ENCODE peak calls at places on chromosomes 13 and 19, in four cellular contexts. M, Q, G and Y are unnamed samples.

GRCh38 chr13:36133950-36134349 is 2.8 kb upstream of the DCLK1 start:
- DNase-seq in M (no peak), Q (no peak), G (no peak), Y (no peak)

GRCh38 chr13:33459702-33460101 is 174.1 kb upstream of the STARD13 start:
- DNase-seq in M (no peak), Q (no peak), G (no peak), Y (no peak)

GRCh38 chr13:114151565-114152284 is 19.3 kb upstream of the RASA3 start:
- DNase-seq in M (no peak), Q (no peak), G (no peak), Y (no peak)

GRCh38 chr13:72473321-72473720 is 254.1 kb downstream of the MZT1 start:
- DNase-seq in M (no peak), Q (no peak), G (no peak), Y (no peak)

GRCh38 chr19:8367327-8368001 is 3.5 kb downstream of the ANGPTL4 start:
- DNase-seq in M (peak), Q (peak), G (peak), Y (peak)

GRCh38 chr19:22257916-22258315 is 28.3 kb upstream of the ZNF729 start:
- DNase-seq in M (no peak), Q (no peak), G (no peak), Y (no peak)

GRCh38 chr13:19960673-19961015 is 2.1 kb downstream of the ZMYM2 start:
- DNase-seq in M (no peak), Q (no peak), G (no peak), Y (no peak)

GRCh38 chr19:51462276-51462675 is 4.0 kb upstream of the SIGLEC8 start:
- DNase-seq in M (no peak), Q (no peak), G (no peak), Y (no peak)

GRCh38 chr13:99280166-99280565 is 22.0 kb upstream of the GPR18 start:
- DNase-seq in M (no peak), Q (no peak), G (no peak), Y (no peak)

GRCh38 chr19:22052644-22053013 is 345 bp downstream of the ZNF257 start:
- DNase-seq in M (no peak), Q (no peak), G (no peak), Y (no peak)

GRCh38 chr13:45167611-45168554 is 33.0 kb downstream of the KCTD4 start:
- DNase-seq in M (no peak), Q (no peak), G (no peak), Y (peak)

DNA sequence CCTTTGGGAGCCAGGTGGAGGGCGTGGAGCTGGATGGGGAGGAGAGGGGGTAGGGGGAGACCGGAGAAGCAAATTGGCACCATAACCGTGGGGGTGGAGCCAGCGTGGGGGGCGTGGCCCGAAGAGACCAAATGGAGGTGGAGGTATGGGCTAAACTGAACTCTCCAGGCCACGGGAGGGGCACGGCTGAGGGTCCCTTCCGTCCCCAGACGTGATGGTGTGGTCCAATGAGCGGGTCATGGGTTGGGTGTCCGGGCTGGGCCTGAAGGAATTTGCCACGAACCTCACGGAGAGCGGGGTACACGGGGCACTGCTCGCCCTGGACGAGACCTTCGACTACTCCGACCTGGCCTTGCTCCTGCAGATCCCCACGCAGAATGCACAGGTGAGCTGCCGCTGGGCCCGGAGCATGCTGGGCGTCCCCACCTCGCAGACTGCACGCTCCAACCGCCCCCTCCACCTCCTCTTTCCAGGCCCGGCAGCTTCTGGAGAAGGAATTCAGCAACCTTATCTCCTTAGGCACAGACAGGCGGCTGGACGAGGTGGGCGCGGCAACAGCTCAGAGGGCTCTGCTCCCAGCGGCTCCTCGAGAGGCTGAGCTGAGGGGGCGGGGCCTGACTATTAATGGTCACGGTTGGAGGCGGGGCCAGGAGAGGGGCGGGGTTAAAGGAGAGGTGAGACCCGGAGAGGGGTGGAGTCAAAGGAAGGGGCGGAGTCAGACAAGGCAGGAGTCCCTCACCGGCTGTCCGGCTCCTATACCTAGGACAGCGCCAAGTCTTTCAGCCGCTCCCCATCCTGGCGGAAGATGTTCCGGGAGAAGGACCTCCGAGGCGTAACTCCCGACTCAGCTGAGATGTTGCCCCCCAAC is 6.2 kb downstream of the HRC start:
- DNase-seq in M (peak), Q (peak), G (peak), Y (peak)
- H3K27ac ChIP-seq in M (peak), Q (no peak), G (no peak), Y (peak)

GRCh38 chr19:33263325-33264023 is 37.8 kb upstream of the SLC7A10 start:
- DNase-seq in M (no peak), Q (no peak), G (no peak), Y (no peak)
- H4K5ac ChIP-seq in M (no peak), Q (no peak), G (no peak), Y (no peak)

GRCh38 chr19:30219682-30220081 is 152.5 kb upstream of the ZNF536 start:
- DNase-seq in M (no peak), Q (no peak), G (no peak), Y (no peak)
- H3K27ac ChIP-seq in M (no peak), Q (no peak), G (no peak), Y (no peak)

DNA sequence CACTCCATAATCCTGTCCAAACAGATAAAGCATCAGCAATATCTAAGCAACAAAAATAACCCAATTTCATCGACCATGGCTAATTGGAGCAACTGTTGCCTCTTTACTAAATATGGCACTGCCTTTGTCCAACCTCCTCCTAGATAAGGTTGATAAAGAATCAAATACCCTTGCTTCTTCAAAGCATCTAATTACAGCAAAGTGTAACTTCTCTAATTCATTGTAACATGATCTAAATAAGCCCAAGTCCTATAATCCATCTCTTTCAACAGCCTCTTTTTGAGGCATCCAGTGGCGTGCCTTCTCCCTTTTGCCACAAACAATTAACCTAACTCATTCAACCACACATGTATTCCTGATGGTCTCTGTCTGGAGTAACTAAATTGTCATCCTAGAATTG is 81.7 kb upstream of the KLHL1 start:
- DNase-seq in M (no peak), Q (no peak), G (no peak), Y (no peak)
- H4K5ac ChIP-seq in M (no peak), Q (no peak), G (no peak), Y (no peak)

DNA sequence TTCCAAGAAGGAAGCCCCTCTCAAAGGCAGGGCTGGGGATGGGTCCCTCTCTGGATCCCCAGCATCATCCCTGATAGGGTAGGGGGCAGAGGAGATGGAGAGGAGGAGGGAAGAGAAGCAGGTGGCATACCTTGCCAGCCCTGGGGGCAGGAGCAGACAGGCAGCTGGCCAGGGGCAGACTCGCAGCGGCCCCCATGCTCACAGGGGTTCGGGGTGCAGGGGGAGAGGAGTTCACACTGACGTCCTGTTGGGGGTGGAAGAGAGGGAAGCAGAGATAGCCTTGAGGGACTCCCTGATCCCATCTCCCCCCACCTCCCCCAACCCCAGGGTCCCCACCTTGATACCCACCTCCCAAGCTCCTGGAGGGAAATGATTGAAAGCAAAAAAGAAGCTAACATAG is 16.0 kb downstream of the NOTCH3 start:
- DNase-seq in M (no peak), Q (no peak), G (no peak), Y (no peak)
- H3K27ac ChIP-seq in M (no peak), Q (no peak), G (no peak), Y (no peak)

GRCh38 chr19:28303502-28303901 is 909.4 kb downstream of the UQCRFS1 start:
- DNase-seq in M (no peak), Q (no peak), G (no peak), Y (peak)

GRCh38 chr19:28297036-28297435 is 915.9 kb downstream of the UQCRFS1 start:
- DNase-seq in M (no peak), Q (no peak), G (no peak), Y (no peak)

GRCh38 chr19:28296506-28296905 is 916.4 kb downstream of the UQCRFS1 start:
- DNase-seq in M (no peak), Q (no peak), G (no peak), Y (no peak)

GRCh38 chr19:28294395-28294794 is 918.6 kb downstream of the UQCRFS1 start:
- DNase-seq in M (no peak), Q (no peak), G (no peak), Y (peak)

DNA sequence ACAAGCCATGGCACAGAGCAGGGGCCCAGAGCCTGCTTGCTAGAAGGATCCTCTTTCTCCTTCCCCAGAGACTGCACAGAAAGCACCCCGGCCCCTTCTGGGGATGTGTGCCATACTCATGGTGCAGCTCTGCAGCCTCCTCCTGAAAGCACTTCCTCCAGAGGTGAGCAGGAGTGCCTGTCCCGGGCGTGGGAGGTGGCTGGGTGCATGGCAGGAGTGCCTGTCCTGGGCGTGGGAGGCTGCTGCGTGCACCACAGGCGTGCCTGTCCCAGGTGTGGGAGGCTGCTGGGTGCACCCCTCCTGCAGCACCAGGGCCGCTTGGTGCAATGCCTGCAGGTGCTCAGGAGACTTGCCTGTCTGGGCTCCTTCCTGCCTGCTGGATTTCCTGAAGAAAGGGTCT is 913.3 kb downstream of the UQCRFS1 start:
- DNase-seq in M (no peak), Q (no peak), G (no peak), Y (no peak)
- H4K5ac ChIP-seq in M (peak), Q (no peak), G (no peak), Y (no peak)

GRCh38 chr19:38317104-38317612 is 1.4 kb upstream of the YIF1B start:
- DNase-seq in M (no peak), Q (no peak), G (no peak), Y (no peak)
- H3K27ac ChIP-seq in M (no peak), Q (no peak), G (no peak), Y (no peak)

GRCh38 chr13:43264460-43264859 is 241.1 kb downstream of the DNAJC15 start:
- DNase-seq in M (no peak), Q (no peak), G (no peak), Y (no peak)
- H4K5ac ChIP-seq in M (no peak), Q (no peak), G (no peak), Y (no peak)